ENCODE peak calls at places on chromosomes 5 and 9, in nine cellular contexts. W is CD8-positive, alpha-beta memory T cell; C is CD8-positive, alpha-beta T cell; U is uterus; T is GM23338; N is left lung; F is heart right ventricle; B is mesendoderm; Q is GM23248. Y is an unnamed sample. For H3K36me3, the result is how much of the 10 kb centered on the place peaks cover.

GRCh38 chr9:111076519-111076918 is 38.2 kb upstream of the LPAR1 start:
- DNase-seq in C (no peak), T (no peak), B (no peak), W (no peak), F (no peak), N (no peak), Q (no peak), U (no peak), Y (no peak)

GRCh38 chr9:88060746-88061145 is 77.5 kb downstream of the SPATA31C2 start:
- DNase-seq in U (no peak), C (no peak), F (no peak), W (no peak), T (no peak), B (no peak), Q (no peak), N (no peak), Y (no peak)

GRCh38 chr9:110192531-110193326 is 15.2 kb downstream of the C9orf152 start:
- DNase-seq in W (no peak), Q (peak), T (no peak), F (no peak), U (peak), C (no peak), N (no peak), B (no peak), Y (no peak)

GRCh38 chr9:33202552-33203300 is 35.6 kb upstream of the B4GALT1 start:
- DNase-seq in F (peak), T (peak), Q (peak), N (no peak), C (peak), B (no peak), W (peak), U (peak), Y (peak)

GRCh38 chr9:99190597-99191283 is 31.0 kb downstream of the ALG2 start:
- DNase-seq in T (no peak), C (no peak), N (no peak), F (no peak), Q (no peak), B (no peak), U (no peak), W (no peak), Y (no peak)

GRCh38 chr9:893843-894420 is 52.4 kb downstream of the DMRT1 start:
- DNase-seq in N (peak), W (peak), T (peak), Q (peak), F (peak), C (peak), B (peak), U (peak), Y (peak)

GRCh38 chr5:122921826-122922225 is 76.4 kb downstream of the SNX24 start:
- DNase-seq in N (no peak), U (no peak), F (no peak), B (peak), W (no peak), C (no peak), Q (peak), T (peak), Y (peak)

GRCh38 chr5:108655750-108656450 is 91.8 kb upstream of the FER start:
- DNase-seq in N (no peak), U (no peak), B (no peak), W (no peak), T (no peak), F (no peak), C (no peak), Q (peak), Y (no peak)

GRCh38 chr5:15008476-15008875 is 136.9 kb upstream of the ANKH start:
- DNase-seq in W (no peak), U (peak), T (peak), Q (peak), N (peak), B (peak), F (peak), C (no peak), Y (peak)

GRCh38 chr9:98159790-98160189 is 32.6 kb downstream of the CORO2A start:
- DNase-seq in N (no peak), W (no peak), U (no peak), C (no peak), B (no peak), F (no peak), T (no peak), Q (no peak), Y (no peak)

GRCh38 chr9:98162638-98163037 is 29.8 kb downstream of the CORO2A start:
- DNase-seq in T (no peak), Q (no peak), N (no peak), U (no peak), F (no peak), C (no peak), W (no peak), B (no peak), Y (no peak)

GRCh38 chr9:98159301-98159700 is 33.1 kb downstream of the CORO2A start:
- DNase-seq in W (no peak), U (no peak), B (no peak), C (no peak), Q (no peak), T (no peak), N (no peak), F (no peak), Y (no peak)

GRCh38 chr9:98164912-98165311 is 27.5 kb downstream of the CORO2A start:
- DNase-seq in T (no peak), U (no peak), Q (no peak), C (no peak), F (no peak), B (no peak), N (no peak), W (no peak), Y (no peak)

GRCh38 chr9:98161851-98162250 is 30.6 kb downstream of the CORO2A start:
- DNase-seq in B (no peak), N (no peak), C (no peak), W (no peak), Q (no peak), T (no peak), F (no peak), U (no peak), Y (no peak)
- H3K36me3 ChIP-seq in B (under half), N (under half), C (under half), W (under half), Q (under half), T (under half), F (under half), U (under half), Y (under half)

GRCh38 chr5:72477644-72478043 is 29.6 kb downstream of the ZNF366 start:
- DNase-seq in Q (no peak), T (no peak), W (no peak), C (no peak), U (no peak), F (no peak), B (no peak), N (no peak), Y (no peak)
- H3K36me3 ChIP-seq in Q (under half), T (under half), W (under half), C (under half), U (under half), F (under half), B (under half), N (under half), Y (under half)

GRCh38 chr5:173323121-173323798 is 5.0 kb downstream of the STC2 start:
- DNase-seq in B (no peak), C (no peak), Q (no peak), W (no peak), U (no peak), N (no peak), F (no peak), T (no peak), Y (no peak)

GRCh38 chr5:173326501-173326960 is 1.7 kb downstream of the STC2 start:
- DNase-seq in C (no peak), Q (peak), F (no peak), B (peak), T (no peak), W (no peak), N (no peak), U (no peak), Y (peak)

GRCh38 chr5:173323799-173324114 is 4.5 kb downstream of the STC2 start:
- DNase-seq in W (no peak), B (no peak), N (no peak), T (no peak), Q (no peak), F (no peak), C (no peak), U (no peak), Y (no peak)

GRCh38 chr5:173324115-173325001 is 3.9 kb downstream of the STC2 start:
- DNase-seq in W (no peak), U (peak), T (no peak), C (no peak), Q (peak), B (no peak), N (no peak), F (peak), Y (peak)

GRCh38 chr5:173325091-173325698 is 3.0 kb downstream of the STC2 start:
- DNase-seq in N (no peak), W (no peak), F (no peak), T (no peak), U (no peak), B (no peak), C (no peak), Q (no peak), Y (no peak)
- H3K36me3 ChIP-seq in N (under half), W (under half), F (under half), T (under half), U (under half), B (under half), C (under half), Q (under half), Y (half or more)

GRCh38 chr5:32403760-32404159 is 40.8 kb downstream of the ZFR start:
- DNase-seq in F (no peak), W (no peak), N (no peak), U (no peak), C (no peak), Q (no peak), T (no peak), B (no peak), Y (no peak)

GRCh38 chr5:32400394-32400793 is 44.1 kb downstream of the ZFR start:
- DNase-seq in W (no peak), C (no peak), U (no peak), F (no peak), T (no peak), Q (no peak), N (no peak), B (no peak), Y (no peak)

GRCh38 chr5:32410630-32411029 is 33.9 kb downstream of the ZFR start:
- DNase-seq in N (no peak), T (no peak), Q (no peak), B (no peak), C (no peak), W (no peak), U (no peak), F (no peak), Y (no peak)

GRCh38 chr5:32406650-32407049 is 37.9 kb downstream of the ZFR start:
- DNase-seq in T (no peak), B (no peak), Q (no peak), W (no peak), C (no peak), N (no peak), F (no peak), U (no peak), Y (no peak)

GRCh38 chr5:32405502-32405901 is 39.0 kb downstream of the ZFR start:
- DNase-seq in U (no peak), Q (no peak), T (no peak), F (no peak), W (no peak), C (no peak), N (no peak), B (no peak), Y (no peak)
- H3K36me3 ChIP-seq in U (under half), Q (half or more), T (half or more), F (half or more), W (half or more), C (half or more), N (under half), B (under half), Y (under half)

GRCh38 chr5:157491471-157491870 is 31.5 kb downstream of the NIPAL4 start:
- DNase-seq in T (no peak), F (no peak), C (no peak), W (no peak), N (no peak), Q (no peak), B (no peak), U (no peak), Y (no peak)
- H3K36me3 ChIP-seq in T (under half), F (half or more), C (under half), W (under half), N (under half), Q (under half), B (under half), U (under half), Y (under half)

GRCh38 chr9:21830589-21830988 is 28.2 kb downstream of the MTAP start:
- DNase-seq in B (no peak), T (no peak), U (no peak), F (no peak), Q (peak), C (no peak), N (no peak), W (no peak), Y (no peak)
- H3K36me3 ChIP-seq in B (under half), T (half or more), U (under half), F (half or more), Q (under half), C (under half), N (under half), W (under half), Y (under half)